ENCODE peak calls at places on chromosomes 11 and 22, in ten cellular contexts. O is epithelial cell of proximal tubule, B is fibroblast of pulmonary artery, S is ACHN, A is NCI-H748 treated with DMSO at 0.1 percent for 48 hours, M is NCI-H1417, D is NCI-H2081, J is non-pigmented ciliary epithelial cell, W is WTC11, N is SHP77. V is an unnamed sample.

GRCh38 chr11:67372232-67372992 is 986 bp downstream of the CLCF1 start:
- DNase-seq in A (no peak), J (no peak), N (no peak), B (no peak), O (no peak), W (peak; percentile 51), M (no peak), D (no peak), S (peak; percentile 31), V (no peak)

GRCh38 chr11:45543808-45544422 is 121.5 kb downstream of the CHST1 start:
- DNase-seq in O (no peak), D (no peak), B (peak; percentile 50), J (no peak), M (no peak), S (peak; percentile 16), A (no peak), N (no peak), W (peak; percentile 69), V (no peak)

GRCh38 chr11:35276396-35276795 is 137.4 kb downstream of the CD44 start:
- DNase-seq in D (no peak), O (peak; percentile 92), B (no peak), S (peak; percentile 28), N (no peak), J (no peak), A (no peak), W (no peak), M (no peak), V (peak; percentile 99)

GRCh38 chr11:102237096-102237735 is 80.1 kb upstream of the BIRC3 start:
- DNase-seq in B (no peak), W (no peak), M (no peak), D (no peak), N (no peak), J (no peak), O (no peak), S (no peak), A (no peak), V (no peak)

GRCh38 chr11:118615282-118615979 is 8.0 kb downstream of the PHLDB1 start:
- DNase-seq in J (no peak), B (no peak), D (no peak), A (no peak), O (no peak), S (peak; percentile 78), W (peak; percentile 89), M (no peak), N (no peak), V (no peak)

GRCh38 chr22:44947846-44948245 is 62.0 kb downstream of the PHF21B start:
- DNase-seq in S (no peak), W (no peak), O (no peak), N (no peak), J (no peak), A (no peak), M (no peak), D (no peak), B (no peak), V (no peak)

GRCh38 chr11:94150704-94151103 is 22.1 kb downstream of the PANX1 start:
- DNase-seq in D (no peak), M (no peak), N (no peak), W (no peak), S (no peak), O (no peak), J (no peak), B (no peak), A (no peak), V (no peak)

GRCh38 chr22:47695176-47695575 is 932.7 kb downstream of the TBC1D22A start:
- DNase-seq in M (no peak), O (no peak), S (no peak), W (no peak), D (no peak), A (no peak), N (no peak), J (no peak), B (no peak), V (no peak)

GRCh38 chr22:49101225-49101624 is 726.4 kb downstream of the BRD1 start:
- DNase-seq in S (no peak), J (no peak), N (no peak), O (no peak), B (no peak), A (no peak), D (no peak), M (no peak), W (no peak), V (no peak)

GRCh38 chr11:92504534-92504933 is 279.9 kb downstream of the FAT3 start:
- DNase-seq in O (no peak), N (no peak), S (no peak), W (no peak), M (no peak), B (no peak), J (no peak), D (no peak), A (no peak), V (no peak)

GRCh38 chr11:14094481-14095037 is 132.0 kb downstream of the SPON1 start:
- DNase-seq in S (no peak), D (no peak), J (no peak), A (no peak), M (no peak), N (no peak), B (no peak), W (no peak), O (no peak), V (peak; percentile 41)

GRCh38 chr11:64652586-64653387 is 61.8 kb downstream of the SLC22A12 start:
- DNase-seq in M (peak; percentile 63), A (peak; percentile 45), O (no peak), N (peak; percentile 48), S (peak; percentile 68), W (peak; percentile 97), B (peak; percentile 74), D (peak; percentile 57), J (no peak), V (no peak)

GRCh38 chr22:23684051-23684450 is 6.8 kb upstream of the RGL4 start:
- DNase-seq in O (no peak), A (no peak), W (no peak), D (no peak), J (no peak), M (no peak), S (no peak), B (no peak), N (no peak), V (no peak)

GRCh38 chr11:73227571-73228211 is 9.6 kb downstream of the P2RY2 start:
- DNase-seq in S (no peak), D (no peak), A (peak; percentile 71), N (no peak), W (peak; percentile 85), M (no peak), O (no peak), J (no peak), B (no peak), V (peak; percentile 54)

V was measured in epithelial cell of prostate.